ENCODE peak calls at places on chromosomes 4 and X, in seven cellular contexts. U is AG04449; T is CD4-positive, CD25-positive, alpha-beta regulatory T cell; V is mucosa of gallbladder; A is stimulated activated CD8-positive, alpha-beta memory T cell treated with anti-CD3 and anti-CD28 coated beads, Interleukin-4, amount 100 ng/mL, for 48 hours; R is naive thymus-derived CD8-positive, alpha-beta T cell; L is astrocyte of the spinal cord. Q is an unnamed sample.

GRCh38 chr4:2105559-2105958 is 46.4 kb downstream of the NAT8L start:
- DNase-seq in T (no peak), V (no peak), U (no peak), A (no peak), R (no peak), L (no peak), Q (no peak)

GRCh38 chrX:102516314-102516936 is at the start of gene TMSB15A:
- DNase-seq in T (peak), L (peak), R (peak), V (peak), U (no peak), A (peak), Q (peak)

GRCh38 chr4:105112274-105112673 is 34.4 kb upstream of the TET2 start:
- DNase-seq in R (no peak), L (no peak), V (no peak), A (no peak), U (no peak), T (no peak), Q (no peak)

GRCh38 chr4:145805490-145805889 is 125.5 kb downstream of the C4orf51 start:
- DNase-seq in A (no peak), U (peak), L (peak), V (no peak), R (no peak), T (no peak), Q (no peak)

GRCh38 chr4:169407217-169407845 is 136.6 kb upstream of the SH3RF1 start:
- DNase-seq in L (no peak), T (no peak), R (no peak), V (no peak), A (no peak), U (no peak), Q (no peak)

GRCh38 chr4:41454393-41454792 is 83.6 kb upstream of the LIMCH1 start:
- DNase-seq in V (no peak), R (no peak), T (no peak), L (no peak), U (no peak), A (no peak), Q (no peak)

GRCh38 chr4:154230091-154230490 is 261.5 kb downstream of the DCHS2 start:
- DNase-seq in A (no peak), L (no peak), T (no peak), V (no peak), R (no peak), U (no peak), Q (no peak)

GRCh38 chrX:21932277-21932996 is 8.1 kb upstream of the SMS start:
- DNase-seq in L (peak), R (no peak), U (no peak), V (no peak), T (no peak), A (no peak), Q (no peak)

GRCh38 chr4:108155373-108155772 is 13.4 kb downstream of the LEF1 start:
- DNase-seq in V (no peak), A (no peak), T (no peak), R (no peak), L (peak), U (no peak), Q (no peak)

GRCh38 chrX:151488677-151489076 is 74.8 kb upstream of the PASD1 start:
- DNase-seq in R (no peak), T (peak), A (peak), U (no peak), V (no peak), L (no peak), Q (peak)

GRCh38 chr4:12965334-12965733 is 518.8 kb downstream of the RAB28 start:
- DNase-seq in R (no peak), V (no peak), U (no peak), A (no peak), T (no peak), L (no peak), Q (no peak)

GRCh38 chr4:41448935-41449334 is 89.0 kb upstream of the LIMCH1 start:
- DNase-seq in R (no peak), T (no peak), A (no peak), V (peak), L (no peak), U (no peak), Q (no peak)

GRCh38 chrX:115011428-115011827 is 6.0 kb downstream of the IL13RA2 start:
- DNase-seq in V (no peak), R (no peak), A (no peak), L (no peak), U (no peak), T (no peak), Q (no peak)

GRCh38 chrX:153387345-153387744 is 13.8 kb downstream of the PNMA6E start:
- DNase-seq in L (no peak), R (no peak), V (no peak), U (no peak), A (no peak), T (no peak), Q (no peak)

GRCh38 chr4:36392049-36392448 is 110.6 kb downstream of the DTHD1 start:
- DNase-seq in R (no peak), T (no peak), L (peak), U (no peak), A (no peak), V (no peak), Q (no peak)

GRCh38 chr4:156197216-156197615 is 243.6 kb upstream of the CTSO start:
- DNase-seq in R (no peak), V (no peak), L (no peak), T (no peak), A (no peak), U (no peak), Q (no peak)

Q was measured in activated naive CD8-positive, alpha-beta T cell treated with anti-CD3 and anti-CD28 coated beads, Interleukin-2, amount 50 U/mL, for 24 hours.